ENCODE peak calls at places on chromosomes 3 and 15, in seven cellular contexts. One of them, this sample, is unnamed.
A peak's percentile ranks its signal among the peaks of the same experiment; 100 is the strongest.

GRCh38 chr3:24302382-24302781 is 192.3 kb downstream of the THRB start:
- DNase-seq in A549: no peak
- DNase-seq in CD4-positive, CD25-positive, alpha-beta regulatory T cell: no peak
- DNase-seq in tibial artery: no peak
- DNase-seq in neural progenitor cell: no peak
- DNase-seq in RWPE1: no peak
- DNase-seq in mammary epithelial cell: no peak
- DNase-seq in this sample: no peak

GRCh38 chr3:172134352-172134751 is 95.0 kb downstream of the FNDC3B start:
- DNase-seq in RWPE1: no peak
- DNase-seq in tibial artery: no peak
- DNase-seq in mammary epithelial cell: no peak
- DNase-seq in A549: no peak
- DNase-seq in neural progenitor cell: no peak
- DNase-seq in CD4-positive, CD25-positive, alpha-beta regulatory T cell: peak; percentile 20
- DNase-seq in this sample: no peak

GRCh38 chr3:39144095-39144747 is 9.2 kb downstream of the CSRNP1 start:
- DNase-seq in neural progenitor cell: no peak
- DNase-seq in RWPE1: no peak
- DNase-seq in mammary epithelial cell: no peak
- DNase-seq in tibial artery: no peak
- DNase-seq in CD4-positive, CD25-positive, alpha-beta regulatory T cell: no peak
- DNase-seq in A549: no peak
- DNase-seq in this sample: no peak

GRCh38 chr15:80776420-80777045 is 2.6 kb upstream of the CEMIP start:
- DNase-seq in mammary epithelial cell: peak; percentile 69
- DNase-seq in neural progenitor cell: peak; percentile 88
- DNase-seq in RWPE1: no peak
- DNase-seq in A549: peak; percentile 86
- DNase-seq in CD4-positive, CD25-positive, alpha-beta regulatory T cell: peak; percentile 33
- DNase-seq in tibial artery: peak; percentile 58
- DNase-seq in this sample: no peak

GRCh38 chr3:27630892-27631291 is 91.2 kb downstream of the EOMES start:
- DNase-seq in mammary epithelial cell: peak; percentile 63
- DNase-seq in RWPE1: peak; percentile 13
- DNase-seq in tibial artery: no peak
- DNase-seq in A549: peak; percentile 43
- DNase-seq in CD4-positive, CD25-positive, alpha-beta regulatory T cell: no peak
- DNase-seq in neural progenitor cell: no peak
- DNase-seq in this sample: no peak

GRCh38 chr15:46280753-46281521 is 646.1 kb downstream of the SQOR start:
- DNase-seq in mammary epithelial cell: no peak
- DNase-seq in RWPE1: no peak
- DNase-seq in CD4-positive, CD25-positive, alpha-beta regulatory T cell: no peak
- DNase-seq in A549: no peak
- DNase-seq in tibial artery: no peak
- DNase-seq in neural progenitor cell: peak; percentile 54
- DNase-seq in this sample: no peak

GRCh38 chr3:120908030-120908802 is at the start of gene STXBP5L:
- DNase-seq in A549: peak; percentile 71
- DNase-seq in tibial artery: peak; percentile 24
- DNase-seq in neural progenitor cell: peak; percentile 97
- DNase-seq in CD4-positive, CD25-positive, alpha-beta regulatory T cell: peak; percentile 14
- DNase-seq in mammary epithelial cell: peak; percentile 66
- DNase-seq in RWPE1: peak; percentile 60
- DNase-seq in this sample: no peak

GRCh38 chr15:58504674-58505234 is 73.0 kb downstream of the LIPC start:
- DNase-seq in neural progenitor cell: no peak
- DNase-seq in A549: no peak
- DNase-seq in mammary epithelial cell: no peak
- DNase-seq in RWPE1: no peak
- DNase-seq in tibial artery: no peak
- DNase-seq in CD4-positive, CD25-positive, alpha-beta regulatory T cell: no peak
- DNase-seq in this sample: no peak

GRCh38 chr15:79218588-79219200 is 63.8 kb upstream of the ANKRD34C start:
- DNase-seq in CD4-positive, CD25-positive, alpha-beta regulatory T cell: no peak
- DNase-seq in RWPE1: peak; percentile 36
- DNase-seq in neural progenitor cell: no peak
- DNase-seq in tibial artery: no peak
- DNase-seq in mammary epithelial cell: no peak
- DNase-seq in A549: peak; percentile 40
- DNase-seq in this sample: no peak
- H3K27ac ChIP-seq in CD4-positive, CD25-positive, alpha-beta regulatory T cell: no peak overlapping the region
- H3K27ac ChIP-seq in RWPE1: no peak overlapping the region
- H3K27ac ChIP-seq in neural progenitor cell: no peak overlapping the region
- H3K27ac ChIP-seq in tibial artery: peak overlapping the region; percentile 79
- H3K27ac ChIP-seq in mammary epithelial cell: no peak overlapping the region
- H3K27ac ChIP-seq in A549: no peak overlapping the region
- H3K27ac ChIP-seq in this sample: no peak overlapping the region

DNA sequence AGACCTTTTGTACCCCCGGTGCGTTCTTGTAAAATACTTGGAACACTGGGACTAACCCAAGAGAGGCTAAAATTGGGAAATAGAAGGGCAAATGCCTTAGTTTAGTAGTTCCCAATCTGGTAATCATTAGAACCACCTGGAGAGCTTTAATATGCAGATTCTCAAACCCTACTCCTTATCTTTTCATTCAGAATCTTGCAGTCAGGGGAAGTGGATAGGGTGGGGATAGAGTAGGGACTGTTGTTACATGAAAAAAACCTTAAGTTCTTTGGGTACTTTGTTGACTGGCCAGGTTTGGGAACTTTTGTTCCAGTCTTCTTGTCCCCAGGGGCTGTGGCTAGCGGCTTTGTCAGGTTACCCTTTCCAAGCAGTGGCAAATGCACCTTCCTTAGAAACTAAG is 15.9 kb downstream of the MAPKBP1 start:
- DNase-seq in RWPE1: no peak
- DNase-seq in mammary epithelial cell: no peak
- DNase-seq in A549: no peak
- DNase-seq in tibial artery: no peak
- DNase-seq in CD4-positive, CD25-positive, alpha-beta regulatory T cell: no peak
- DNase-seq in neural progenitor cell: no peak
- DNase-seq in this sample: no peak
- H3K27ac ChIP-seq in RWPE1: peak overlapping the region; percentile 86
- H3K27ac ChIP-seq in mammary epithelial cell: peak overlapping the region; percentile 96
- H3K27ac ChIP-seq in A549: no peak overlapping the region
- H3K27ac ChIP-seq in tibial artery: peak overlapping the region; percentile 29
- H3K27ac ChIP-seq in CD4-positive, CD25-positive, alpha-beta regulatory T cell: no peak overlapping the region
- H3K27ac ChIP-seq in neural progenitor cell: peak overlapping the region; percentile 50
- H3K27ac ChIP-seq in this sample: peak overlapping the region; percentile 80

DNA sequence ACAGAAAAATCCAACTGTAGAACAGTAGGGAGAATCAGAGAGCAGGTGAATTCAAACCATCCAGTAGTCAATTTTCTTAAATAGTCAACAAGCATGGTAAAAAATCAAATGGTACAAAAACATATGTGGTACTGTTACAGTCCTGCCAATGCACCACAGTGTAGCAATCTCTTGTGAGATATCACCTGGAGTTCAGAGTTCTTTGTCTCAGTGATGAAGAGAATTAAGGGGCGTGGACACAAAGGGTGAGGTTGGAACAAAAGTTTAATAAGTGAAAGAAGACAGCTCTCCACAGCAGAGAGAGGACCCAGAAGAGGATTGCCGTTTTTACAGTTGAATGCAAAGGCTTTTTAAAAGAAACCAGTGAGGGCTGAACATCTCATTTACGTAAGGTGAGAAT is 113.2 kb downstream of the NEO1 start:
- DNase-seq in neural progenitor cell: no peak
- DNase-seq in tibial artery: no peak
- DNase-seq in CD4-positive, CD25-positive, alpha-beta regulatory T cell: no peak
- DNase-seq in RWPE1: no peak
- DNase-seq in mammary epithelial cell: no peak
- DNase-seq in A549: no peak
- DNase-seq in this sample: no peak
- H3K27ac ChIP-seq in neural progenitor cell: peak overlapping the region; percentile 19
- H3K27ac ChIP-seq in tibial artery: no peak overlapping the region
- H3K27ac ChIP-seq in CD4-positive, CD25-positive, alpha-beta regulatory T cell: no peak overlapping the region
- H3K27ac ChIP-seq in RWPE1: no peak overlapping the region
- H3K27ac ChIP-seq in mammary epithelial cell: peak overlapping the region; percentile 6
- H3K27ac ChIP-seq in A549: no peak overlapping the region
- H3K27ac ChIP-seq in this sample: peak overlapping the region; percentile 38

GRCh38 chr15:92662797-92663196 is 7.2 kb upstream of the FAM174B start:
- DNase-seq in CD4-positive, CD25-positive, alpha-beta regulatory T cell: no peak
- DNase-seq in A549: no peak
- DNase-seq in RWPE1: no peak
- DNase-seq in mammary epithelial cell: no peak
- DNase-seq in neural progenitor cell: no peak
- DNase-seq in tibial artery: no peak
- DNase-seq in this sample: no peak
- H3K27ac ChIP-seq in CD4-positive, CD25-positive, alpha-beta regulatory T cell: no peak overlapping the region
- H3K27ac ChIP-seq in A549: no peak overlapping the region
- H3K27ac ChIP-seq in RWPE1: no peak overlapping the region
- H3K27ac ChIP-seq in mammary epithelial cell: no peak overlapping the region
- H3K27ac ChIP-seq in neural progenitor cell: no peak overlapping the region
- H3K27ac ChIP-seq in tibial artery: no peak overlapping the region
- H3K27ac ChIP-seq in this sample: no peak overlapping the region

GRCh38 chr15:84658788-84659411 is 901 bp upstream of the NMB start:
- DNase-seq in mammary epithelial cell: no peak
- DNase-seq in neural progenitor cell: no peak
- DNase-seq in tibial artery: no peak
- DNase-seq in CD4-positive, CD25-positive, alpha-beta regulatory T cell: no peak
- DNase-seq in RWPE1: no peak
- DNase-seq in A549: no peak
- DNase-seq in this sample: no peak
- H3K27ac ChIP-seq in mammary epithelial cell: peak overlapping the region; percentile 30
- H3K27ac ChIP-seq in neural progenitor cell: no peak overlapping the region
- H3K27ac ChIP-seq in tibial artery: peak overlapping the region; percentile 92
- H3K27ac ChIP-seq in CD4-positive, CD25-positive, alpha-beta regulatory T cell: peak overlapping the region; percentile 75
- H3K27ac ChIP-seq in RWPE1: peak overlapping the region; percentile 77
- H3K27ac ChIP-seq in A549: peak overlapping the region; percentile 83
- H3K27ac ChIP-seq in this sample: peak overlapping the region; percentile 51

GRCh38 chr3:12944849-12945248 is 103.5 kb upstream of the RPL32 start:
- DNase-seq in RWPE1: no peak
- DNase-seq in tibial artery: no peak
- DNase-seq in A549: no peak
- DNase-seq in neural progenitor cell: peak; percentile 35
- DNase-seq in mammary epithelial cell: no peak
- DNase-seq in CD4-positive, CD25-positive, alpha-beta regulatory T cell: no peak
- DNase-seq in this sample: no peak
- H3K27ac ChIP-seq in RWPE1: no peak overlapping the region
- H3K27ac ChIP-seq in tibial artery: peak overlapping the region; percentile 50
- H3K27ac ChIP-seq in A549: no peak overlapping the region
- H3K27ac ChIP-seq in neural progenitor cell: peak overlapping the region; percentile 59
- H3K27ac ChIP-seq in mammary epithelial cell: no peak overlapping the region
- H3K27ac ChIP-seq in CD4-positive, CD25-positive, alpha-beta regulatory T cell: no peak overlapping the region
- H3K27ac ChIP-seq in this sample: no peak overlapping the region

This sample was measured in epithelial cell of prostate.